ENCODE peak calls at places on chromosomes 7 and 10, in five cellular contexts. K is A549, O is GM12878, N is IMR-90, C is HepG2. U is an unnamed sample.

GRCh38 chr10:110774069-110775021 is 97.4 kb upstream of the PDCD4 start:
- DNase-seq in N (peak), C (peak), O (peak), K (peak), U (no peak)

GRCh38 chr10:109183366-109183765 is 739.9 kb downstream of the XPNPEP1 start:
- DNase-seq in N (peak), C (no peak), K (no peak), O (no peak), U (no peak)

GRCh38 chr7:101707587-101707986 is 78.5 kb upstream of the MYL10 start:
- DNase-seq in O (no peak), K (no peak), N (no peak), C (no peak), U (no peak)

GRCh38 chr7:5603193-5604140 is 178.0 kb downstream of the RNF216 start:
- DNase-seq in K (no peak), N (no peak), C (no peak), O (no peak), U (no peak)

GRCh38 chr10:49133706-49134248 is at the start of gene FAM170B:
- DNase-seq in C (no peak), O (no peak), K (no peak), N (no peak), U (no peak)

GRCh38 chr10:30553625-30554442 is 75.7 kb downstream of the LYZL2 start:
- DNase-seq in K (peak), C (peak), N (peak), O (no peak), U (no peak)

GRCh38 chr10:14396441-14397048 is 65.8 kb upstream of the FRMD4A start:
- DNase-seq in O (no peak), C (no peak), K (no peak), N (no peak), U (peak)

GRCh38 chr10:43925793-43926192 is 277.1 kb upstream of the ZNF32 start:
- DNase-seq in O (no peak), C (no peak), K (no peak), N (no peak), U (no peak)

GRCh38 chr10:86836044-86836443 is 79.6 kb downstream of the BMPR1A start:
- DNase-seq in C (no peak), O (no peak), N (no peak), K (no peak), U (no peak)

GRCh38 chr10:5581670-5582566 is 57.2 kb downstream of the CALML3 start:
- DNase-seq in O (peak), K (no peak), C (no peak), N (no peak), U (no peak)

GRCh38 chr7:159107052-159107892 is 37.4 kb downstream of the VIPR2 start:
- DNase-seq in C (no peak), N (no peak), K (no peak), O (no peak), U (no peak)

GRCh38 chr10:121159670-121160069 is 308.5 kb downstream of the WDR11 start:
- DNase-seq in N (no peak), C (no peak), K (no peak), O (no peak), U (no peak)

GRCh38 chr10:132274581-132274980 is 33.2 kb downstream of the STK32C start:
- DNase-seq in O (no peak), N (no peak), K (no peak), C (no peak), U (no peak)

GRCh38 chr10:44242826-44243225 is 142.1 kb downstream of the CXCL12 start:
- DNase-seq in K (no peak), O (no peak), N (no peak), C (no peak), U (no peak)

GRCh38 chr7:29035044-29035740 is 77.1 kb upstream of the TRIL start:
- DNase-seq in C (peak), O (no peak), K (peak), N (peak), U (no peak)

GRCh38 chr7:45190406-45191165 is 33.0 kb downstream of the RAMP3 start:
- DNase-seq in K (no peak), O (no peak), C (no peak), N (no peak), U (no peak)

GRCh38 chr10:98361131-98361633 is 53.8 kb downstream of the PYROXD2 start:
- DNase-seq in K (peak), O (peak), C (no peak), N (peak), U (no peak)

GRCh38 chr7:7219216-7219615 is 36.9 kb downstream of the C1GALT1 start:
- DNase-seq in O (no peak), C (peak), K (no peak), N (no peak), U (no peak)

GRCh38 chr10:31757374-31757773 is 171.3 kb downstream of the ARHGAP12 start:
- DNase-seq in C (no peak), O (no peak), N (no peak), K (no peak), U (no peak)

GRCh38 chr7:107045195-107045960 is 873 bp downstream of the PRKAR2B start:
- DNase-seq in O (no peak), K (no peak), C (no peak), N (peak), U (peak)

GRCh38 chr10:108735380-108735779 is 1187.9 kb downstream of the XPNPEP1 start:
- DNase-seq in O (no peak), N (peak), C (no peak), K (no peak), U (no peak)

GRCh38 chr10:93462881-93463280 is 19.3 kb downstream of the MYOF start:
- DNase-seq in C (no peak), K (peak), N (peak), O (peak), U (no peak)

GRCh38 chr7:134422646-134423045 is 36.3 kb downstream of the AKR1B1 start:
- DNase-seq in N (no peak), O (no peak), C (peak), K (peak), U (no peak)

GRCh38 chr7:151844080-151844827 is 32.7 kb downstream of the PRKAG2 start:
- DNase-seq in K (peak), C (peak), N (peak), O (no peak), U (no peak)

GRCh38 chr10:57675125-57675524 is 592.6 kb downstream of the IPMK start:
- DNase-seq in N (no peak), K (no peak), O (no peak), C (no peak), U (no peak)

GRCh38 chr7:50665403-50666123 is 100.4 kb upstream of the DDC start:
- DNase-seq in C (no peak), K (no peak), O (no peak), N (peak), U (no peak)

GRCh38 chr10:32795598-32796183 is 162.3 kb downstream of the ITGB1 start:
- DNase-seq in N (peak), C (peak), O (peak), K (peak), U (peak)

GRCh38 chr10:77800738-77801266 is 125.8 kb downstream of the DLG5 start:
- DNase-seq in N (peak), C (no peak), O (no peak), K (no peak), U (no peak)

GRCh38 chr10:66151346-66151745 is 774.5 kb upstream of the LRRTM3 start:
- DNase-seq in K (no peak), N (no peak), C (no peak), O (no peak), U (no peak)

GRCh38 chr7:148105853-148106252 is 484.7 kb upstream of the C7orf33 start:
- DNase-seq in N (no peak), O (no peak), C (no peak), K (no peak), U (no peak)

GRCh38 chr10:89845541-89846275 is 144.3 kb downstream of the KIF20B start:
- DNase-seq in K (no peak), N (peak), O (no peak), C (no peak), U (no peak)

GRCh38 chr10:132245056-132245455 is 58.3 kb downstream of the DPYSL4 start:
- DNase-seq in O (no peak), K (no peak), N (no peak), C (no peak), U (no peak)

GRCh38 chr7:31100870-31101269 is 48.8 kb downstream of the ADCYAP1R1 start:
- DNase-seq in O (no peak), C (no peak), N (no peak), K (no peak), U (peak)

GRCh38 chr7:47400741-47401206 is 181.1 kb downstream of the TNS3 start:
- DNase-seq in C (no peak), K (no peak), N (no peak), O (no peak), U (no peak)
- TF ChIP-seq RFX5 in C (no peak), K (no peak), N (no peak), O (no peak), U (no peak)

DNA sequence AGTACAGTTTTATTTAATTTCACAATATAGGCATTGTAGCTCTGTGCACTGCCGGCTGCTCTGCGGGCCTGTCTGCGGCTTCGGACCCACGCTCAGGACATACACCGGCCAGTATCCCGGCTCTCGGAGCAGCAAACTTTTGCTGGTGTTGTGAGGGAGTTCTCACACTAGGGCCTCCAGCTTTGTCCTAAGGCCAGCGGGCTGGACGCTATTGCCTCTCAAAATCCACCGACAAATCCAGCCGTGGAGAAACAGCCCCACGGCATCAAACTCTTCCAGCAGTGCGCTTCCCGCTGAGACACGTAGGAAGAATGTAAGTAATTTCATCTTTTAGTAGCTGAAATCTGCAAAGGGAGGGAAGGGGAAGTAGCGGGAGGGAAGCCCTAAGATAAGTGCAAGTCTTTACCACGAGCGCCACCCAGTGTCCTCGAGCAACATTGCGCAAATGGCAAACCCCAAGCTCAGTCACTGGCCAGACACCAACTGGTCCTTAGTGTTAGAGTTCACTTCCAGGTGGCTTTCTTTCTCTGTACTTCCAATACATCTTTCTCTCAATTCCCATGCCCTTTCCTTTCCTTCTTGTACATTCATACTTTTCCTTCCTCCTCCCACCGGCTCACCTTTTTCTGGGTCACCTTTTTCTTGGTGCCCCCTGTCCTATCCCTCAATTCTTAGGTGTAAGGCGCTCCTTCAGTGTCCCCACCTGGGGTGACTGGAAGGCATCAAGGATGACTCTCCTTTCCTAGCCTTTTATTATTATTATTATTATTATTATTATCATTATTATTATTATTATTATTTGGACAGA is 3.0 kb upstream of the DLX5 start:
- DNase-seq in N (peak), C (peak), K (peak), O (peak), U (peak)
- H3K4me3 ChIP-seq in N (peak), C (peak), K (peak), O (no peak), U (peak)

GRCh38 chr10:51918921-51919325 is 219.5 kb upstream of the CSTF2T start:
- DNase-seq in O (no peak), C (no peak), K (no peak), N (no peak), U (no peak)
- TF ChIP-seq RFX5 in O (no peak), C (no peak), K (no peak), N (no peak), U (no peak)

GRCh38 chr10:104641150-104642000 is at the start of gene SORCS3:
- DNase-seq in O (no peak), K (peak), N (no peak), C (no peak), U (peak)
- H3K4me3 ChIP-seq in O (no peak), K (peak), N (no peak), C (no peak), U (no peak)

U was measured in SK-N-SH.